ENCODE peak calls at places on chromosomes 12 and 14, in six cellular contexts. N is HCT116, U is HepG2, E is K562, K is GM12878, X is upper lobe of left lung. M is an unnamed sample.

GRCh38 chr12:91871751-91872150 is 273.9 kb downstream of the BTG1 start:
- ATAC-seq in E (no peak), X (peak; percentile 63), K (no peak), N (no peak), U (no peak), M (peak; percentile 50)

GRCh38 chr14:101835166-101835557 is 73.7 kb downstream of the PPP2R5C start:
- ATAC-seq in X (peak; percentile 41), K (no peak), N (no peak), E (no peak), U (no peak), M (no peak)

GRCh38 chr12:94469522-94469921 is 9.9 kb upstream of the CEP83 start:
- ATAC-seq in U (no peak), E (no peak), K (no peak), N (no peak), X (no peak), M (no peak)

GRCh38 chr14:105503918-105504692 is 13.1 kb downstream of the TEDC1 start:
- ATAC-seq in X (no peak), E (peak; percentile 18), N (no peak), U (peak; percentile 29), K (no peak), M (no peak)

GRCh38 chr14:51479584-51480305 is 172.0 kb upstream of the FRMD6 start:
- ATAC-seq in X (no peak), N (no peak), K (peak; percentile 66), U (no peak), E (no peak), M (peak; percentile 88)

GRCh38 chr12:118418385-118419057 is 42.2 kb downstream of the SUDS3 start:
- ATAC-seq in X (no peak), N (no peak), E (no peak), U (no peak), K (no peak), M (no peak)

GRCh38 chr14:65704412-65704811 is 291.9 kb downstream of the FUT8 start:
- ATAC-seq in U (no peak), K (no peak), X (no peak), E (no peak), N (no peak), M (no peak)

GRCh38 chr14:32010561-32011188 is 66.4 kb upstream of the ARHGAP5 start:
- ATAC-seq in E (peak; percentile 53), U (peak; percentile 43), X (no peak), N (peak; percentile 87), K (no peak), M (no peak)

GRCh38 chr14:91246051-91246852 is 1.7 kb upstream of the GPR68 start:
- ATAC-seq in E (no peak), U (no peak), X (no peak), K (no peak), N (no peak), M (no peak)

GRCh38 chr12:54065677-54066076 is 12.0 kb downstream of the HOXC4 start:
- ATAC-seq in N (no peak), U (no peak), E (no peak), X (no peak), K (no peak), M (no peak)

GRCh38 chr12:131457028-131457310 is 253.9 kb upstream of the SFSWAP start:
- ATAC-seq in N (no peak), E (no peak), U (no peak), X (no peak), K (no peak), M (no peak)

GRCh38 chr12:82440885-82441284 is 82.6 kb downstream of the METTL25 start:
- ATAC-seq in X (no peak), U (no peak), E (no peak), N (no peak), K (peak; percentile 80), M (no peak)

GRCh38 chr14:36807727-36808126 is 146.1 kb downstream of the PAX9 start:
- ATAC-seq in X (no peak), U (no peak), E (no peak), N (no peak), K (no peak), M (no peak)
- TF ChIP-seq POLR2A in X (no peak), U (no peak), E (no peak), N (no peak), K (no peak), M (no peak)

DNA sequence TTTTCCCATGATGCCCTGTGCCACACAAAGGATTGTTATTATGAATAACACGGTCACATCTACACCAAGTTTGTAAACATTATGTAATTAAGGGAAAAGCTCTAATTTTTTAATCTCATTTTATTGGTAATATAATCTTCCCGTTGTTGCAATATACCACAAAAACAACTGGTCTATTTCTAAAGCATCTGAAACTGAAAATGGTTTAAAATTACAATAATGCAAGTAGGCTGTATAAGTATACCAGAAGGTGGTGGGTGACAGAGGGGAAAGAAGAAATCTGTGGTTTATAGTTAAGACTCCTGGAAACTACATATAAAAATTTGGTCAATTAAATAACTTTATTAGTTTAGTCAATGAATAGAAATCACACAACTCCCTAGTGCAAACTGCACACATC is 5.2 kb downstream of the DDHD1 start:
- ATAC-seq in U (no peak), E (no peak), N (no peak), K (peak; percentile 4), X (no peak), M (no peak)
- H3K27ac ChIP-seq in U (no peak overlapping the region), E (no peak overlapping the region), N (no peak overlapping the region), K (peak overlapping the region; percentile 88), X (no peak overlapping the region), M (no peak overlapping the region)

GRCh38 chr12:6361834-6362233 is 13.5 kb downstream of the SCNN1A start:
- ATAC-seq in K (no peak), N (peak; percentile 3), E (no peak), X (peak; percentile 25), U (no peak), M (peak; percentile 35)

GRCh38 chr12:6363010-6363329 is 12.4 kb downstream of the SCNN1A start:
- ATAC-seq in X (no peak), E (no peak), N (no peak), U (no peak), K (no peak), M (no peak)

GRCh38 chr12:6363330-6364036 is 11.9 kb downstream of the SCNN1A start:
- ATAC-seq in E (peak; percentile 95), N (peak; percentile 82), U (peak; percentile 88), K (peak; percentile 75), X (peak; percentile 84), M (peak; percentile 93)

GRCh38 chr12:6362383-6362782 is 13.0 kb downstream of the SCNN1A start:
- ATAC-seq in N (no peak), U (no peak), E (no peak), K (no peak), X (no peak), M (no peak)

GRCh38 chr12:6364037-6364360 is 11.4 kb downstream of the SCNN1A start:
- ATAC-seq in N (peak; percentile 26), U (no peak), X (peak; percentile 1), K (no peak), E (no peak), M (no peak)
- TF ChIP-seq POLR2AphosphoS5 in N (no peak), U (no peak), X (peak; percentile 32), K (no peak), E (no peak), M (peak; percentile 49)

GRCh38 chr12:46365951-46366379 is 6.6 kb downstream of the SLC38A2 start:
- ATAC-seq in K (no peak), E (no peak), X (no peak), U (no peak), N (no peak), M (no peak)
- TF ChIP-seq POLR2A in K (no peak), E (peak; percentile 39), X (no peak), U (peak; percentile 56), N (no peak), M (no peak)

GRCh38 chr12:113680868-113681267 is 209.2 kb upstream of the LHX5 start:
- ATAC-seq in U (no peak), N (no peak), K (no peak), E (no peak), X (no peak), M (no peak)
- H3K27ac ChIP-seq in U (no peak overlapping the region), N (no peak overlapping the region), K (no peak overlapping the region), E (no peak overlapping the region), X (no peak overlapping the region), M (no peak overlapping the region)

GRCh38 chr12:104359216-104359615 is 55.7 kb downstream of the EID3 start:
- ATAC-seq in X (no peak), K (no peak), U (peak; percentile 6), E (no peak), N (no peak), M (no peak)

GRCh38 chr12:104357431-104357952 is 54.0 kb downstream of the EID3 start:
- ATAC-seq in K (peak; percentile 15), X (no peak), E (peak; percentile 45), U (peak; percentile 13), N (peak; percentile 39), M (no peak)

GRCh38 chr12:104360157-104360556 is 56.6 kb downstream of the EID3 start:
- ATAC-seq in U (no peak), N (no peak), X (no peak), E (no peak), K (no peak), M (no peak)

GRCh38 chr12:104356231-104357115 is 52.9 kb downstream of the EID3 start:
- ATAC-seq in E (no peak), K (no peak), X (no peak), N (peak; percentile 11), U (peak; percentile 14), M (no peak)

GRCh38 chr12:104358353-104359003 is 54.9 kb downstream of the EID3 start:
- ATAC-seq in U (peak; percentile 63), X (peak; percentile 83), N (peak; percentile 72), K (peak; percentile 96), E (peak; percentile 86), M (peak; percentile 59)
- TF ChIP-seq POLR2AphosphoS5 in U (no peak), X (no peak), N (peak; percentile 24), K (no peak), E (no peak), M (peak; percentile 22)

GRCh38 chr12:109111775-109112491 is 4.5 kb upstream of the ACACB start:
- ATAC-seq in N (peak; percentile 74), E (peak; percentile 67), U (peak; percentile 23), X (peak; percentile 75), K (peak; percentile 60), M (no peak)
- TF ChIP-seq POLR2A in N (no peak), E (no peak), U (no peak), X (no peak), K (no peak), M (no peak)

M was measured in gastroesophageal sphincter.